ENCODE peak calls at places on chromosome 15, in six cellular contexts. F is A549, G is endothelial cell of umbilical vein, T is HepG2, R is K562, S is GM12878. C is an unnamed sample.

GRCh38 chr15:40746916-40747418 is 8.1 kb downstream of the RMDN3 start:
- DNase-seq in S (no peak), T (no peak), G (no peak), R (no peak), F (no peak), C (peak)

GRCh38 chr15:74782596-74783071 is 754 bp downstream of the CSK start:
- DNase-seq in S (no peak), R (no peak), G (no peak), T (no peak), F (no peak), C (no peak)

GRCh38 chr15:74200871-74201419 is 1.6 kb downstream of the STRA6 start:
- DNase-seq in T (no peak), R (no peak), F (no peak), S (no peak), G (no peak), C (no peak)

GRCh38 chr15:92941668-92942067 is 41.5 kb downstream of the CHD2 start:
- DNase-seq in R (no peak), G (no peak), T (no peak), F (no peak), S (no peak), C (no peak)

GRCh38 chr15:25766421-25766820 is 96.7 kb downstream of the ATP10A start:
- DNase-seq in G (no peak), T (no peak), S (no peak), F (no peak), R (no peak), C (no peak)

GRCh38 chr15:26771917-26772587 is 814 bp downstream of the GABRB3 start:
- DNase-seq in G (no peak), F (peak), R (no peak), T (no peak), S (no peak), C (no peak)

GRCh38 chr15:84631706-84632272 is 22.3 kb downstream of the WDR73 start:
- DNase-seq in G (no peak), S (no peak), F (no peak), T (peak), R (peak), C (no peak)

GRCh38 chr15:85477730-85478129 is 97.3 kb downstream of the AKAP13 start:
- DNase-seq in G (peak), R (no peak), T (no peak), F (peak), S (no peak), C (no peak)

GRCh38 chr15:89377842-89378698 is 43.4 kb upstream of the POLG start:
- DNase-seq in G (no peak), S (no peak), R (no peak), T (no peak), F (no peak), C (no peak)

GRCh38 chr15:56794150-56794922 is 61.0 kb upstream of the ZNF280D start:
- DNase-seq in T (no peak), R (no peak), F (no peak), G (no peak), S (no peak), C (no peak)

GRCh38 chr15:80272987-80273386 is 21.0 kb upstream of the CTXND1 start:
- DNase-seq in G (no peak), S (no peak), T (no peak), F (no peak), R (no peak), C (no peak)

GRCh38 chr15:41332788-41333527 is at the start of gene NUSAP1:
- DNase-seq in S (no peak), G (no peak), R (no peak), F (peak), T (peak), C (peak)

GRCh38 chr15:36130641-36131310 is 448.6 kb upstream of the CDIN1 start:
- DNase-seq in T (no peak), G (no peak), S (no peak), R (no peak), F (no peak), C (no peak)

GRCh38 chr15:64619880-64620839 is 155.2 kb downstream of the RBPMS2 start:
- DNase-seq in F (no peak), G (peak), T (no peak), S (no peak), R (no peak), C (no peak)

GRCh38 chr15:54810496-54810895 is 386.2 kb downstream of the RSL24D1 start:
- DNase-seq in S (no peak), F (no peak), G (no peak), T (no peak), R (no peak), C (no peak)

GRCh38 chr15:88657326-88658069 is 18.7 kb downstream of the ISG20 start:
- DNase-seq in S (no peak), T (no peak), R (peak), F (peak), G (peak), C (peak)

GRCh38 chr15:63188247-63188936 is 1.0 kb upstream of the RAB8B start:
- DNase-seq in T (no peak), G (no peak), R (no peak), S (no peak), F (no peak), C (no peak)

DNA sequence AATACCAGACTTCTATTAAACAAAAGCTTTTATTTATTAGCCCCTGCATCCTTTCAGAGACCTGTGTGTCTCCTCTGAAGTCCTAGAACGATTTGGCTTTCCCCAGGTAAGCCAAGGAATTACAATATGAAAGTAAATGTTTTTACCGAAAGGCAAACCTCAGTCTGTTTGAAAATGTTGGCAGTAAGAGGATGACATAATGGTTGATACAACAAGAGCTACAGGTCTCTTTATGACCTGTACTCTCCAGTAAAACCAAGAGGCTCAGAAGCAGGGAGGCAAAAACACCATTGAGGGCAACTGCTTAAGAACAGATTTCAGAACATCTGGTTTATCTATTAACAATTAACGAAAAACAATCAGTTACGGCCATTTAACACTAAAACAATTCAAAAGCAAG is 107.8 kb downstream of the ADAM10 start:
- DNase-seq in S (no peak), T (no peak), G (no peak), F (no peak), R (no peak), C (no peak)
- TF ChIP-seq MYC in S (no peak), T (no peak), G (no peak), F (no peak), R (no peak), C (no peak)

DNA sequence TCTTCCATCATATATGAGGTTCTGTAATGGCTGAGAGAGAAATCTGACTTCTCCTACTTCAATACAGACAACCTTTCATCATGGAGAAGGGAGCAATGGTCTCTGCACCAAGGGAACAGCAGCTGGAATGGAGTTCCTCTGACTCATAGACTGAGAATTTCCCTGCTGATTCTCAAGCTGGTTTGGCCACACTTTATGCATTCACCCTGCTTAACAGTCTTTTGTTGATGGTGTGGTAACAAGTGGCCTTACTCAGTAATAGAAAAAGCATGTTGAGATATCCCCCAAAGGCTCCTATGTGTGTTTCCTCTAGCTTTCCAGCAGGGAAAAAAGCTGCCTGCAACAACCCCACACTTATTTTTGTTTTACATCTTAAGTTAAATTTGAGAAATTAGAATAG is 138.1 kb downstream of the GREM1 start:
- DNase-seq in S (no peak), R (no peak), T (peak), G (peak), F (peak), C (no peak)
- TF ChIP-seq CTCF in S (no peak), R (no peak), T (no peak), G (no peak), F (no peak), C (no peak)

GRCh38 chr15:61411941-61412510 is 182.9 kb upstream of the RORA start:
- DNase-seq in G (peak), R (no peak), F (no peak), S (no peak), T (no peak), C (no peak)

GRCh38 chr15:61415617-61416120 is 186.6 kb upstream of the RORA start:
- DNase-seq in T (no peak), G (no peak), F (no peak), S (no peak), R (no peak), C (no peak)

DNA sequence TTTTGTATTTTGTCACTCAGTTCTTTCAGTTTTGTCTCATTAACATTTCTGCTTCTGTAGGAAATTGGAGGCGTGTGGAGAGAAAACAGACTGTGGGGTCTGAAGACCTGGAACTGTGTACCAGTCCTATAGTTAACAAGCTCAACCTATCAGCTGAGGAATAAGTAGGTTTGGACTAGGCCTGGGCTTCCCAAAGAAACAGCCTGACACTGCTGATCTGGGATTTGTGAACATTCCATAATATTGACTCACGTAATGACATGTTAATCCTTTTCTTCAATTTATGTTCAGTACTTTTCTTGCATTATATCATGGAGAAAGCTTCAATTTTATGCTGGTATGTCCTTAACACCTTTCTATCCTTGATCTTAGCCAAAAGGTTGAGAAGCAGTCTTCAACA is 181.6 kb upstream of the RORA start:
- DNase-seq in S (no peak), F (no peak), G (no peak), T (no peak), R (no peak), C (no peak)
- TF ChIP-seq MAX in S (no peak), F (no peak), G (no peak), T (no peak), R (no peak), C (no peak)

GRCh38 chr15:76776480-76776879 is 128.7 kb downstream of the SCAPER start:
- DNase-seq in T (no peak), R (no peak), F (no peak), G (no peak), S (no peak), C (no peak)
- TF ChIP-seq MYC in T (no peak), R (no peak), F (no peak), G (no peak), S (no peak), C (no peak)

DNA sequence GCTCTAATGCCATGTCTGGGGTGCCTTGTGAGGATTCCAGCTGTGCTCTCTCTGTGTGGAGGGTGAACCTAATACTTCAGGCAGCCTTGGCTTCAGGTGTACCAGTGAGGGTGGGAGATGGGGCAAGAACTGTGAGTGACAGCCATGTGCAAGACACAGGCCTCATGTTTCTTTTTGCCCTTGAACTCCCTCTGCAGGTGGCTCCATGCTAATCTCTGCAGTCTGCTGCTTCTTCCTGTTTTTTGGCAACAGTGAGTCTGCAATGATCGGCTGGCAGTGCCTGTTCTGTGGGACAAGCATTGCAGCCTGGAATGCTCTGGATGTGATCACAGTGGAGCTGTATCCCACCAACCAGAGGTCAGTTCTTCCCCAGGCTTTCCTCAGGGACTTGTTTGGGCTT is 189.3 kb downstream of the SV2B start:
- DNase-seq in S (no peak), G (no peak), R (peak), F (no peak), T (no peak), C (peak)
- TF ChIP-seq CTCF in S (peak), G (no peak), R (peak), F (no peak), T (peak), C (peak)

GRCh38 chr15:100726426-100727190 is 124.2 kb downstream of the ASB7 start:
- DNase-seq in R (no peak), F (no peak), T (no peak), G (no peak), S (no peak), C (no peak)
- TF ChIP-seq MAX in R (no peak), F (no peak), T (no peak), G (no peak), S (no peak), C (no peak)